ENCODE peak calls at places on chromosomes 5 and 9, in seven cellular contexts. E is AG10803; Z is endodermal cell; M is neural progenitor cell; B is Jurkat, Clone E6-1; P is brain microvascular endothelial cell; H is mesendoderm. V is an unnamed sample.

GRCh38 chr9:96150324-96151023 is 151.5 kb downstream of the HSD17B3 start:
- DNase-seq in E (no peak), Z (no peak), M (no peak), B (peak), P (no peak), H (no peak), V (peak)

GRCh38 chr9:1875921-1876448 is 139.2 kb upstream of the SMARCA2 start:
- DNase-seq in E (no peak), Z (no peak), M (no peak), B (no peak), P (no peak), H (no peak), V (no peak)

GRCh38 chr9:124696101-124696500 is 75.0 kb downstream of the NR6A1 start:
- DNase-seq in E (peak), Z (no peak), M (peak), B (no peak), P (peak), H (peak), V (no peak)

GRCh38 chr5:88552406-88552805 is 283.8 kb upstream of the TMEM161B start:
- DNase-seq in E (no peak), Z (no peak), M (no peak), B (no peak), P (no peak), H (no peak), V (no peak)

GRCh38 chr5:15737036-15737821 is 237.2 kb downstream of the FBXL7 start:
- DNase-seq in E (peak), Z (no peak), M (no peak), B (no peak), P (no peak), H (no peak), V (no peak)

GRCh38 chr5:16467363-16468219 is 2.0 kb upstream of the ZNF622 start:
- DNase-seq in E (peak), Z (no peak), M (no peak), B (no peak), P (peak), H (no peak), V (no peak)

GRCh38 chr9:131578778-131579504 is 33.6 kb downstream of the PRRT1B start:
- DNase-seq in E (no peak), Z (peak), M (no peak), B (no peak), P (no peak), H (no peak), V (no peak)

GRCh38 chr9:3477236-3477834 is 48.5 kb downstream of the RFX3 start:
- DNase-seq in E (no peak), Z (no peak), M (no peak), B (no peak), P (no peak), H (no peak), V (no peak)

GRCh38 chr5:157748740-157749461 is 5.4 kb downstream of the LSM11 start:
- DNase-seq in E (peak), Z (no peak), M (no peak), B (no peak), P (peak), H (no peak), V (no peak)

GRCh38 chr9:108953983-108954574 is 19.9 kb downstream of the ABITRAM start:
- DNase-seq in E (peak), Z (no peak), M (peak), B (peak), P (peak), H (peak), V (no peak)

GRCh38 chr5:119074419-119074818 is 3.5 kb downstream of the DMXL1 start:
- DNase-seq in E (no peak), Z (no peak), M (no peak), B (no peak), P (no peak), H (no peak), V (no peak)

GRCh38 chr9:113409883-113410206 is 630 bp downstream of the POLE3 start:
- DNase-seq in E (no peak), Z (no peak), M (no peak), B (no peak), P (no peak), H (no peak), V (peak)

GRCh38 chr5:67621040-67621397 is 424.4 kb upstream of the CD180 start:
- DNase-seq in E (no peak), Z (no peak), M (no peak), B (no peak), P (no peak), H (no peak), V (no peak)

GRCh38 chr5:72009280-72009679 is 98.0 kb upstream of the MAP1B start:
- DNase-seq in E (no peak), Z (no peak), M (no peak), B (no peak), P (no peak), H (no peak), V (no peak)

GRCh38 chr5:78495800-78496199 is 135.4 kb downstream of the SCAMP1 start:
- DNase-seq in E (no peak), Z (peak), M (no peak), B (no peak), P (no peak), H (peak), V (no peak)

GRCh38 chr5:137695651-137696428 is 40.0 kb downstream of the KLHL3 start:
- DNase-seq in E (no peak), Z (no peak), M (no peak), B (peak), P (no peak), H (no peak), V (no peak)

GRCh38 chr9:30575691-30576090 is 1808.8 kb upstream of the ACO1 start:
- DNase-seq in E (no peak), Z (no peak), M (no peak), B (no peak), P (no peak), H (no peak), V (no peak)

GRCh38 chr5:73448451-73449136 is at the start of gene FOXD1:
- DNase-seq in E (peak), Z (peak), M (peak), B (peak), P (peak), H (peak), V (peak)

GRCh38 chr9:93308676-93309075 is 124.7 kb downstream of the WNK2 start:
- DNase-seq in E (no peak), Z (peak), M (no peak), B (no peak), P (no peak), H (no peak), V (peak)

GRCh38 chr9:28120241-28121025 is 547.2 kb upstream of the C9orf72 start:
- DNase-seq in E (no peak), Z (no peak), M (peak), B (no peak), P (no peak), H (no peak), V (no peak)

GRCh38 chr5:80055491-80056170 is 20.5 kb downstream of the THBS4 start:
- DNase-seq in E (no peak), Z (peak), M (no peak), B (no peak), P (no peak), H (peak), V (no peak)
- H3K4me3 ChIP-seq in E (no peak), Z (no peak), M (no peak), B (no peak), P (no peak), H (no peak), V (no peak)

GRCh38 chr5:5270161-5270560 is 130.0 kb downstream of the ADAMTS16 start:
- DNase-seq in E (no peak), Z (no peak), M (no peak), B (no peak), P (no peak), H (no peak), V (no peak)

GRCh38 chr5:5273398-5273797 is 133.3 kb downstream of the ADAMTS16 start:
- DNase-seq in E (no peak), Z (no peak), M (no peak), B (no peak), P (no peak), H (no peak), V (no peak)

GRCh38 chr5:5273976-5274375 is 133.8 kb downstream of the ADAMTS16 start:
- DNase-seq in E (no peak), Z (no peak), M (no peak), B (no peak), P (no peak), H (no peak), V (no peak)

GRCh38 chr5:5270958-5271605 is 131.0 kb downstream of the ADAMTS16 start:
- DNase-seq in E (peak), Z (peak), M (peak), B (no peak), P (peak), H (peak), V (peak)

GRCh38 chr5:5271606-5272321 is 131.6 kb downstream of the ADAMTS16 start:
- DNase-seq in E (peak), Z (no peak), M (peak), B (no peak), P (peak), H (peak), V (no peak)
- H3K4me3 ChIP-seq in E (peak), Z (no peak), M (no peak), B (no peak), P (peak), H (no peak), V (peak)

GRCh38 chr5:164741376-164741775 is 1236.0 kb downstream of the MAT2B start:
- DNase-seq in E (no peak), Z (no peak), M (no peak), B (no peak), P (no peak), H (peak), V (no peak)
- H3K4me3 ChIP-seq in E (no peak), Z (no peak), M (no peak), B (no peak), P (no peak), H (no peak), V (no peak)

DNA sequence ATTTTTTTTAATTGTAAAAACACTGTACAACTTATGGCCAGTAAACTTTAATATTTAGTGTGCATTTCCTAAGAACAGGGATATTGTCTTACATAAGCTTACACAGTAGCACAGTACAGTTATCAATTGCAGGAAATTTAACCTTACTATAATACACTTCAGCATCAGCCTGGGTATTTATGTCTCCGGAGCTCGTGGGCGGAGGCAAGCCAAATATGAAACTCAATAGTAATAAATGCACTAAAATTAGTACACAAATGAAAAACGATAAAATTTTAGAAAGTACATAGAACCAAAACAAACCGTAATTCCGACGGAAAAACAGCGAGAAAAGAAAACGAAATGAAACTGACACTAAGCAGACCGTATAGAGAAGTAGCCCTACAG is 91.2 kb downstream of the ANXA2R start:
- DNase-seq in E (no peak), Z (no peak), M (no peak), B (no peak), P (no peak), H (no peak), V (no peak)
- H3K4me3 ChIP-seq in E (peak), Z (no peak), M (no peak), B (no peak), P (peak), H (no peak), V (peak)

GRCh38 chr5:59887274-59887673 is 6.3 kb downstream of the PDE4D start:
- DNase-seq in E (no peak), Z (no peak), M (no peak), B (no peak), P (no peak), H (no peak), V (no peak)
- H3K4me3 ChIP-seq in E (no peak), Z (no peak), M (no peak), B (no peak), P (no peak), H (no peak), V (no peak)

DNA sequence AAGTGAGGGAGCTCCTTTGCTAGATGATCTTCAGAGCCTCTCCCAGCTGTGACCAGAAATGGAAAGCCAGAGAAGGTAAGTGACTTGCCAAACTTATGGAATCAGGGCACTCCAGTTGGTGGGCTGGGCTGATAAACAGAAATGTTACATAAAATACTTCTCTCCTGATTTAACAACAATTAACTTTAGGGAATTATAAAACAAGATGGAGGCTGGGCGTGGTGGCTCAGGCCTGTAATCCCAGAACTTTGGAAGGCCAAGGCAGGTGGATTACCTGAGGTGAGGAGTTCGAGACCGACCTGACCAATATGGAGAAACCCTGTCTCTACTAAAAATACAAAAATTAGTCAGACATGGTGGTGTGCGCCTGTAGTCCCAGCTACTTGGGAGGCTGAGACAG is 899 bp upstream of the MED10 start:
- DNase-seq in E (no peak), Z (peak), M (no peak), B (no peak), P (no peak), H (no peak), V (no peak)
- H3K4me3 ChIP-seq in E (no peak), Z (peak), M (peak), B (peak), P (no peak), H (no peak), V (peak)